ENCODE peak calls at places on chromosomes 11 and 22, in ten cellular contexts. A is GM23338; D is CD8-positive, alpha-beta T cell; N is uterus; P is dorsolateral prefrontal cortex; L is esophagus muscularis mucosa; V is breast epithelium; J is GM12865; M is vagina; I is foreskin fibroblast. U is an unnamed sample.

GRCh38 chr11:32583451-32584271 is at the start of gene EIF3M:
- DNase-seq in A (peak), D (peak), N (peak), P (peak), L (peak), V (peak), J (peak), M (peak), I (peak), U (peak)

GRCh38 chr22:43829448-43829821 is 17.3 kb upstream of the EFCAB6 start:
- DNase-seq in A (no peak), D (no peak), N (no peak), P (peak), L (no peak), V (no peak), J (no peak), M (no peak), I (peak), U (peak)

GRCh38 chr11:57791321-57792059 is 29.9 kb downstream of the CTNND1 start:
- DNase-seq in A (no peak), D (no peak), N (no peak), P (no peak), L (no peak), V (peak), J (no peak), M (no peak), I (no peak), U (no peak)

GRCh38 chr11:73372371-73372993 is 3.7 kb upstream of the RELT start:
- DNase-seq in A (peak), D (no peak), N (no peak), P (no peak), L (no peak), V (no peak), J (peak), M (no peak), I (peak), U (no peak)

GRCh38 chr11:126311464-126312291 is 7.8 kb downstream of the DCPS start:
- DNase-seq in A (no peak), D (no peak), N (no peak), P (no peak), L (no peak), V (no peak), J (peak), M (no peak), I (peak), U (no peak)

GRCh38 chr11:45266693-45267451 is 19.3 kb downstream of the SYT13 start:
- DNase-seq in A (peak), D (no peak), N (no peak), P (no peak), L (no peak), V (no peak), J (peak), M (no peak), I (no peak), U (no peak)

GRCh38 chr11:24697722-24698121 is 200.9 kb downstream of the LUZP2 start:
- DNase-seq in A (no peak), D (no peak), N (no peak), P (no peak), L (no peak), V (no peak), J (no peak), M (no peak), I (peak), U (peak)

GRCh38 chr22:39469681-39470461 is 13.1 kb downstream of the MGAT3 start:
- DNase-seq in A (no peak), D (no peak), N (no peak), P (peak), L (no peak), V (no peak), J (no peak), M (no peak), I (no peak), U (no peak)

GRCh38 chr11:5922749-5923426 is 19.2 kb upstream of the OR56A3 start:
- DNase-seq in A (no peak), D (no peak), N (no peak), P (no peak), L (peak), V (no peak), J (peak), M (no peak), I (no peak), U (no peak)

GRCh38 chr11:101096036-101096704 is 33.4 kb downstream of the PGR start:
- DNase-seq in A (peak), D (no peak), N (no peak), P (no peak), L (no peak), V (peak), J (no peak), M (no peak), I (no peak), U (peak)

GRCh38 chr22:40855960-40856512 is 403 bp downstream of the ST13 start:
- DNase-seq in A (peak), D (no peak), N (no peak), P (no peak), L (no peak), V (peak), J (peak), M (no peak), I (peak), U (peak)

GRCh38 chr11:105609832-105610781 is at the start of gene GRIA4:
- DNase-seq in A (peak), D (no peak), N (no peak), P (peak), L (no peak), V (peak), J (no peak), M (no peak), I (peak), U (peak)

GRCh38 chr22:43293259-43293658 is 49.9 kb downstream of the SCUBE1 start:
- DNase-seq in A (no peak), D (no peak), N (no peak), P (no peak), L (no peak), V (peak), J (no peak), M (no peak), I (peak), U (no peak)

GRCh38 chr11:75163917-75164316 is 13.0 kb downstream of the SLCO2B1 start:
- DNase-seq in A (no peak), D (no peak), N (no peak), P (no peak), L (no peak), V (no peak), J (no peak), M (no peak), I (no peak), U (no peak)

GRCh38 chr22:23369054-23369685 is 188.9 kb downstream of the BCR start:
- DNase-seq in A (no peak), D (no peak), N (no peak), P (no peak), L (peak), V (peak), J (no peak), M (peak), I (no peak), U (no peak)

GRCh38 chr22:26903030-26903856 is 245.9 kb downstream of the MIAT start:
- DNase-seq in A (peak), D (no peak), N (no peak), P (no peak), L (no peak), V (no peak), J (no peak), M (no peak), I (no peak), U (no peak)

GRCh38 chr22:20590477-20591294 is 83.3 kb downstream of the MED15 start:
- DNase-seq in A (no peak), D (no peak), N (no peak), P (no peak), L (no peak), V (no peak), J (no peak), M (no peak), I (no peak), U (no peak)

GRCh38 chr11:126640186-126640585 is 284.7 kb downstream of the ST3GAL4 start:
- DNase-seq in A (no peak), D (no peak), N (no peak), P (no peak), L (no peak), V (no peak), J (no peak), M (no peak), I (no peak), U (no peak)

GRCh38 chr11:16773981-16774710 is 35.7 kb downstream of the C11orf58 start:
- DNase-seq in A (no peak), D (no peak), N (no peak), P (no peak), L (no peak), V (no peak), J (no peak), M (no peak), I (peak), U (no peak)

GRCh38 chr11:57087966-57088365 is 93.8 kb upstream of the LRRC55 start:
- DNase-seq in A (no peak), D (no peak), N (no peak), P (no peak), L (no peak), V (no peak), J (no peak), M (no peak), I (no peak), U (no peak)

GRCh38 chr11:32531528-32531927 is 52.1 kb upstream of the EIF3M start:
- DNase-seq in A (no peak), D (no peak), N (no peak), P (no peak), L (no peak), V (no peak), J (no peak), M (no peak), I (no peak), U (no peak)

GRCh38 chr22:27223317-27224177 is 566.2 kb downstream of the MIAT start:
- DNase-seq in A (no peak), D (no peak), N (no peak), P (no peak), L (no peak), V (no peak), J (no peak), M (no peak), I (peak), U (peak)

GRCh38 chr11:57324886-57325734 is at the start of gene TNKS1BP1:
- DNase-seq in A (peak), D (peak), N (peak), P (peak), L (peak), V (peak), J (peak), M (no peak), I (peak), U (peak)

GRCh38 chr11:109071712-109072524 is 350.1 kb upstream of the C11orf87 start:
- DNase-seq in A (no peak), D (no peak), N (peak), P (no peak), L (peak), V (peak), J (no peak), M (no peak), I (peak), U (peak)

GRCh38 chr11:116896211-116896610 is 58.8 kb upstream of the APOA1 start:
- DNase-seq in A (no peak), D (no peak), N (no peak), P (no peak), L (no peak), V (no peak), J (no peak), M (no peak), I (no peak), U (no peak)

GRCh38 chr11:128563942-128564641 is 23.3 kb downstream of the ETS1 start:
- DNase-seq in A (no peak), D (no peak), N (no peak), P (no peak), L (no peak), V (no peak), J (no peak), M (no peak), I (no peak), U (no peak)

GRCh38 chr11:73259406-73260126 is 12.6 kb upstream of the P2RY6 start:
- DNase-seq in A (no peak), D (no peak), N (peak), P (no peak), L (no peak), V (no peak), J (no peak), M (no peak), I (no peak), U (no peak)

GRCh38 chr22:43860831-43861230 is 1.5 kb downstream of the SULT4A1 start:
- DNase-seq in A (no peak), D (no peak), N (no peak), P (peak), L (no peak), V (no peak), J (no peak), M (no peak), I (no peak), U (no peak)

GRCh38 chr11:65574147-65574962 is 1.5 kb upstream of the EHBP1L1 start:
- DNase-seq in A (peak), D (peak), N (peak), P (peak), L (peak), V (peak), J (peak), M (no peak), I (peak), U (peak)

GRCh38 chr11:80980221-80980620 is 1539.4 kb upstream of the TENM4 start:
- DNase-seq in A (no peak), D (no peak), N (no peak), P (no peak), L (no peak), V (no peak), J (peak), M (no peak), I (peak), U (peak)

GRCh38 chr11:9982796-9983579 is 311.0 kb downstream of the SBF2 start:
- DNase-seq in A (peak), D (no peak), N (no peak), P (no peak), L (no peak), V (no peak), J (no peak), M (no peak), I (peak), U (peak)

GRCh38 chr22:42368379-42369249 is 63.6 kb downstream of the NFAM1 start:
- DNase-seq in A (peak), D (peak), N (no peak), P (peak), L (no peak), V (no peak), J (no peak), M (no peak), I (no peak), U (no peak)

GRCh38 chr22:45608763-45609180 is 62.9 kb upstream of the ATXN10 start:
- DNase-seq in A (no peak), D (peak), N (no peak), P (no peak), L (no peak), V (no peak), J (no peak), M (no peak), I (peak), U (peak)

GRCh38 chr22:37923927-37924326 is 17.8 kb downstream of the MICALL1 start:
- DNase-seq in A (no peak), D (no peak), N (no peak), P (no peak), L (no peak), V (no peak), J (no peak), M (no peak), I (no peak), U (no peak)

GRCh38 chr22:46902436-46902835 is 140.0 kb downstream of the TBC1D22A start:
- DNase-seq in A (no peak), D (no peak), N (no peak), P (no peak), L (no peak), V (no peak), J (no peak), M (no peak), I (no peak), U (no peak)

GRCh38 chr11:102268985-102269470 is 48.3 kb upstream of the BIRC3 start:
- DNase-seq in A (peak), D (no peak), N (no peak), P (no peak), L (no peak), V (no peak), J (no peak), M (no peak), I (no peak), U (no peak)
- TF ChIP-seq CTCF in A (peak), D (peak), N (no peak), P (no peak), L (peak), V (no peak), J (no peak), M (no peak), I (no peak), U (no peak)

GRCh38 chr11:78635814-78636506 is 61.3 kb upstream of the NARS2 start:
- DNase-seq in A (no peak), D (no peak), N (no peak), P (no peak), L (no peak), V (no peak), J (no peak), M (no peak), I (no peak), U (no peak)

GRCh38 chr11:78641541-78641940 is 66.9 kb upstream of the NARS2 start:
- DNase-seq in A (no peak), D (no peak), N (no peak), P (no peak), L (no peak), V (no peak), J (no peak), M (no peak), I (peak), U (no peak)

GRCh38 chr11:78643676-78644056 is 69.0 kb upstream of the NARS2 start:
- DNase-seq in A (no peak), D (no peak), N (no peak), P (no peak), L (no peak), V (no peak), J (no peak), M (no peak), I (no peak), U (no peak)

GRCh38 chr11:78642979-78643675 is 68.5 kb upstream of the NARS2 start:
- DNase-seq in A (no peak), D (no peak), N (no peak), P (no peak), L (no peak), V (no peak), J (no peak), M (no peak), I (no peak), U (no peak)

DNA sequence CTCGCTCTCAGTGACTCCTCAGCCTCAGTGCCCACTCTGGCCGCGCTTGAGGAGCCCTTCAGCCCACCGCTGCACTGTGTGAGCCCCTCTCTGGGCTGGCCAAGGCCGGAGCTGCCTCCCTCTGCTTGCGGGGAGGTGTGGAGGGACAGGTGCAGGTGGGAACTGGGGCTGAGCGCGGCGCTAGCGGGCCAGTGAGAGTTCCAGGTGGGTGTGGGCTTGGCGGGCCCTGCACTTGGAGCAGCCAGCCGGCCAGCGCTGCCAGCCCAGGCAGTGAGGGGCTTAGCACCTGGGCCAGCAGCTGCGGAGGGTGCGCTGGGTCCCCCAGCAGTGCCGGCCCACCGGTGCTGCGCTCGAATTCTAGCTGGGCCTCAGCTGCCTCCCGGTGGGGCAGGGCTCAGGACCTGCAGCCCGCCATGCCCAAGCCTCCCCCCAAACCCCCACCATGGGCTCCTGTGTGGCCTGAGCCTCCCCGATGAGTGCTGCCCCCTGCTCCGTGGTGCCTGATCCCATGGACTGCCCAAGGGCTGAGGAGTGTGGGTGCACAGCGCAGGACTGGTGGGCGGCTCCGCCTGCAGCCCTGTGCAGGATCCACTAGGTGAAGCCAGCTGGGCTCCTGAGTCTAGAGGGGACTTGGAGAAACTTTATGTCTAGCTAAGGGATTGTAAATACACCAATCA is 64.2 kb upstream of the NARS2 start:
- DNase-seq in A (no peak), D (no peak), N (no peak), P (no peak), L (peak), V (no peak), J (no peak), M (no peak), I (no peak), U (no peak)
- H3K4me3 ChIP-seq in A (no peak), D (no peak), N (no peak), P (no peak), L (no peak), V (no peak), J (no peak), M (no peak), I (no peak), U (no peak)

GRCh38 chr11:60834742-60835141 is 7.2 kb upstream of the CCDC86 start:
- DNase-seq in A (no peak), D (no peak), N (no peak), P (no peak), L (no peak), V (no peak), J (no peak), M (no peak), I (no peak), U (no peak)

GRCh38 chr11:60836866-60837510 is 4.9 kb upstream of the CCDC86 start:
- DNase-seq in A (no peak), D (no peak), N (no peak), P (no peak), L (no peak), V (no peak), J (no peak), M (no peak), I (no peak), U (no peak)

GRCh38 chr11:60840711-60841430 is 1.0 kb upstream of the CCDC86 start:
- DNase-seq in A (no peak), D (no peak), N (peak), P (no peak), L (no peak), V (peak), J (no peak), M (no peak), I (peak), U (peak)

GRCh38 chr11:60835472-60835871 is 6.4 kb upstream of the CCDC86 start:
- DNase-seq in A (no peak), D (no peak), N (no peak), P (no peak), L (no peak), V (no peak), J (no peak), M (no peak), I (peak), U (no peak)

DNA sequence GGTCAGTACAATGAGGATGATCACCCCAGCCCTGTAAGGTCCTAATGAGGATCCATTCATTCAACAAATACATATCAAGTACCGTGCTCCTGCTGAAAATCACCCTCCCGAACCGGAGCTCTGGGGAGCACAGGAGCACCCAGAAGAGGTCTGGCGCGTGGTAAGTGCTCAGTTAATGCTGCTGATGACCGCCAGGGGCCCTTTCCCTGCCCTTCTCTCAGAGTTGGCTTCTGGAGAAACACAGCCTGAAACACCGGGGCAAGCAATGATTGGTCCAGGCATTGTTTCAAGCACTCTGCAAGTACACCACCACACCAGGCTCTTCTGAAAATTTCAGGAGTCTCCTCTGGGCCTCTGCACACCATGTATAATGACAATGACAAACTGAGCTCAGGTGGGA is 3.8 kb upstream of the CCDC86 start:
- DNase-seq in A (peak), D (no peak), N (no peak), P (no peak), L (no peak), V (no peak), J (peak), M (no peak), I (no peak), U (no peak)
- TF ChIP-seq CTCF in A (peak), D (no peak), N (no peak), P (no peak), L (no peak), V (no peak), J (peak), M (no peak), I (peak), U (peak)

GRCh38 chr11:12163181-12163841 is 52.9 kb downstream of the MICAL2 start:
- DNase-seq in A (no peak), D (no peak), N (peak), P (no peak), L (no peak), V (peak), J (no peak), M (no peak), I (peak), U (peak)

GRCh38 chr11:12167098-12167999 is 57.0 kb downstream of the MICAL2 start:
- DNase-seq in A (no peak), D (no peak), N (no peak), P (no peak), L (no peak), V (no peak), J (no peak), M (no peak), I (peak), U (peak)

GRCh38 chr11:12166299-12167092 is 56.1 kb downstream of the MICAL2 start:
- DNase-seq in A (no peak), D (no peak), N (no peak), P (no peak), L (no peak), V (no peak), J (no peak), M (no peak), I (no peak), U (no peak)

GRCh38 chr11:12164061-12165014 is 53.9 kb downstream of the MICAL2 start:
- DNase-seq in A (peak), D (no peak), N (peak), P (no peak), L (no peak), V (peak), J (no peak), M (no peak), I (peak), U (peak)

GRCh38 chr11:12165237-12165875 is 55.0 kb downstream of the MICAL2 start:
- DNase-seq in A (no peak), D (no peak), N (no peak), P (no peak), L (no peak), V (no peak), J (no peak), M (no peak), I (no peak), U (no peak)
- H3K4me3 ChIP-seq in A (no peak), D (no peak), N (no peak), P (no peak), L (no peak), V (no peak), J (no peak), M (no peak), I (no peak), U (no peak)